ENCODE peak calls at places on chromosome 17, in nine cellular contexts. P is astrocyte of the cerebellum, W is fibroblast of the aortic adventitia, M is uterus, Y is SK-N-SH, O is WERI-Rb-1, V is mucosa of descending colon, B is stomach, X is thoracic aorta. D is an unnamed sample.

GRCh38 chr17:17208013-17208412 is 1.9 kb upstream of the PLD6 start:
- DNase-seq in O (no peak), Y (no peak), M (no peak), V (no peak), W (no peak), P (no peak), X (no peak), B (no peak), D (no peak)

GRCh38 chr17:67514998-67515397 is 137.9 kb downstream of the PITPNC1 start:
- DNase-seq in X (no peak), P (no peak), O (no peak), M (no peak), W (no peak), V (no peak), Y (no peak), B (no peak), D (no peak)

GRCh38 chr17:3603870-3604259 is 5.3 kb downstream of the TRPV1 start:
- DNase-seq in X (no peak), W (no peak), V (no peak), O (no peak), B (no peak), M (no peak), Y (no peak), P (no peak), D (no peak)

GRCh38 chr17:42310281-42311156 is 22.2 kb downstream of the STAT5A start:
- DNase-seq in M (peak), P (no peak), O (no peak), B (no peak), Y (no peak), X (no peak), W (no peak), V (no peak), D (no peak)

GRCh38 chr17:6953689-6954088 is 42.2 kb upstream of the ALOX12 start:
- DNase-seq in P (no peak), V (no peak), O (no peak), X (no peak), W (no peak), M (no peak), Y (no peak), B (no peak), D (no peak)

GRCh38 chr17:1150863-1151685 is 28.7 kb downstream of the ABR start:
- DNase-seq in W (peak), B (no peak), O (peak), V (no peak), Y (no peak), M (no peak), P (no peak), X (no peak), D (peak)

GRCh38 chr17:42055496-42055895 is 5.1 kb upstream of the C17orf113 start:
- DNase-seq in Y (no peak), W (no peak), X (no peak), P (no peak), O (peak), M (no peak), V (no peak), B (no peak), D (no peak)

GRCh38 chr17:14214271-14214670 is 22.4 kb downstream of the CDRT15 start:
- DNase-seq in Y (no peak), X (no peak), V (no peak), P (no peak), M (no peak), O (no peak), B (no peak), W (peak), D (no peak)

GRCh38 chr17:27153005-27153404 is 140.9 kb upstream of the WSB1 start:
- DNase-seq in P (no peak), Y (no peak), O (no peak), W (peak), B (no peak), X (no peak), M (no peak), V (no peak), D (no peak)

GRCh38 chr17:21687136-21687953 is 5.0 kb upstream of the KCNJ18 start:
- DNase-seq in B (no peak), O (no peak), Y (no peak), V (no peak), P (no peak), W (no peak), M (no peak), X (no peak), D (no peak)

GRCh38 chr17:47719411-47720152 is 13.5 kb upstream of the TBX21 start:
- DNase-seq in M (no peak), V (no peak), Y (no peak), W (peak), P (peak), O (no peak), B (no peak), X (no peak), D (peak)

GRCh38 chr17:68759343-68760140 is 158.4 kb upstream of the FAM20A start:
- DNase-seq in W (peak), V (peak), M (peak), P (peak), Y (peak), B (peak), X (peak), O (peak), D (peak)

GRCh38 chr17:73641779-73642580 is 2.3 kb downstream of the SDK2 start:
- DNase-seq in P (no peak), O (peak), W (no peak), Y (peak), M (no peak), V (no peak), B (peak), X (no peak), D (no peak)

GRCh38 chr17:73639322-73639721 is 4.9 kb downstream of the SDK2 start:
- DNase-seq in M (no peak), O (peak), W (no peak), B (peak), Y (peak), P (no peak), X (peak), V (no peak), D (no peak)

GRCh38 chr17:83065660-83066542 is 13.5 kb upstream of the METRNL start:
- DNase-seq in Y (no peak), W (no peak), M (peak), X (no peak), O (peak), P (no peak), B (peak), V (peak), D (no peak)

GRCh38 chr17:36671144-36671543 is 69.8 kb downstream of the MRM1 start:
- DNase-seq in V (no peak), X (no peak), B (no peak), Y (no peak), W (no peak), P (no peak), M (no peak), O (no peak), D (no peak)

GRCh38 chr17:67994827-67995567 is 1.3 kb downstream of the C17orf58 start:
- DNase-seq in O (no peak), P (no peak), Y (peak), X (no peak), B (peak), W (peak), M (peak), V (no peak), D (peak)

GRCh38 chr17:27233059-27233458 is 60.9 kb upstream of the WSB1 start:
- DNase-seq in W (no peak), V (no peak), M (no peak), X (no peak), B (no peak), Y (no peak), O (no peak), P (no peak), D (no peak)

GRCh38 chr17:30176845-30177244 is 58.7 kb downstream of the SLC6A4 start:
- DNase-seq in Y (no peak), V (peak), P (no peak), W (no peak), B (no peak), X (no peak), M (no peak), O (no peak), D (no peak)

GRCh38 chr17:12342609-12343248 is 322.1 kb downstream of the MAP2K4 start:
- DNase-seq in W (peak), V (peak), M (peak), X (no peak), B (peak), O (peak), Y (peak), P (no peak), D (peak)

GRCh38 chr17:42698736-42699414 is 16.5 kb downstream of the CNTNAP1 start:
- DNase-seq in P (no peak), M (peak), Y (peak), X (no peak), B (no peak), V (peak), O (peak), W (peak), D (peak)

GRCh38 chr17:70089513-70090148 is 14.6 kb downstream of the KCNJ16 start:
- DNase-seq in M (no peak), O (no peak), Y (peak), B (no peak), P (no peak), X (no peak), V (peak), W (no peak), D (no peak)

GRCh38 chr17:43579570-43580140 is 33.5 kb upstream of the ETV4 start:
- DNase-seq in O (no peak), B (no peak), W (peak), P (peak), V (no peak), X (no peak), M (no peak), Y (no peak), D (peak)

GRCh38 chr17:82435103-82435502 is 15.4 kb downstream of the CYBC1 start:
- DNase-seq in P (no peak), Y (no peak), M (no peak), W (no peak), B (no peak), X (no peak), V (no peak), O (no peak), D (peak)

GRCh38 chr17:31522987-31523495 is 131.6 kb downstream of the RAB11FIP4 start:
- DNase-seq in P (no peak), B (no peak), Y (no peak), M (no peak), O (no peak), W (no peak), V (no peak), X (no peak), D (no peak)

GRCh38 chr17:29557717-29558116 is 9.1 kb downstream of the ABHD15 start:
- DNase-seq in X (no peak), O (no peak), Y (no peak), B (no peak), M (no peak), P (no peak), W (no peak), V (no peak), D (no peak)

GRCh38 chr17:44777394-44778348 is 18.9 kb downstream of the ADAM11 start:
- DNase-seq in Y (peak), P (no peak), V (no peak), W (no peak), B (no peak), O (no peak), M (no peak), X (no peak), D (no peak)
- H3K4me3 ChIP-seq in Y (no peak), P (no peak), V (no peak), W (no peak), B (no peak), O (no peak), M (no peak), X (no peak), D (no peak)

GRCh38 chr17:49707246-49707607 is 537 bp downstream of the SLC35B1 start:
- DNase-seq in Y (no peak), V (no peak), O (no peak), M (no peak), W (peak), B (no peak), X (no peak), P (no peak), D (peak)
- TF ChIP-seq CTCF in Y (no peak), V (no peak), O (no peak), M (no peak), W (peak), B (no peak), X (no peak), P (no peak), D (peak)

GRCh38 chr17:50495918-50496317 is 12.3 kb upstream of the MYCBPAP start:
- DNase-seq in M (no peak), O (no peak), V (no peak), B (no peak), P (no peak), W (peak), X (no peak), Y (no peak), D (peak)
- H3K4me3 ChIP-seq in M (no peak), O (no peak), V (no peak), B (no peak), P (no peak), W (no peak), X (no peak), Y (no peak), D (no peak)

DNA sequence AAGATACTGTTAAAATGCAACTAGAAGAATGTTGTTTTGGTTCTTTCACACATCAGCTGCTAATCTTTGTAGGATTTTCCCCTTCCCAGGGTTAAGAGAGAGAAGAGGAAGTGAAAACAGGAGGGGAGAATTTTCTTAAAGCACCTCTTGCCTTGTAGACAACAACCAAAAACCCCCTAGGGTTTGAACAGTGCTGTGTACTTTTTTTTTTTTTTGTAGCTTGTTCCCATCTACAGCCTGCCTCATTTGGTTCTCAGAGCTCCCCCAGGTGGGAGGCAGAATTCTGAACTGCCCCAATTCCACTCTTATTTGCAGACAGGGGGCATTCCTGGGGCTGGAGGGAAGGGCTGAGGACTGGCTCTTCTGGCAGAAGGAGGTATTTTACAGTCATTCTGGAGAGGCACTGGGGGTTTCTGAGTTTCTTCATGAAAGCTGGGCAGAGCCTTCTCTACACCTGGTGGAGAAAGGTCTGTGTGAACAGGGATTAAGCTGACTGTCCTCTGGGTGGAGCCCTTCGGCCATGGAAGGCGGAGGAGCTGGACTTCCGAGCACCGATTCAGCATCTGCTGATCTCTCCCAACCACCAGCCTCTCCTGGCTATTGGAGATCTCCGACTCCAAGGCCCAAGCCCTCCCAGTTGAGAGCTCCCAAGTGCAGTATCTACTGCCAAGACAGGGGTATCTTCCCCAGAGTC is 32.2 kb downstream of the SMARCE1 start:
- DNase-seq in Y (peak), M (peak), X (no peak), O (peak), B (peak), W (peak), P (peak), V (peak), D (peak)
- TF ChIP-seq CTCF in Y (peak), M (peak), X (no peak), O (peak), B (peak), W (peak), P (peak), V (no peak), D (peak)

GRCh38 chr17:74860999-74861553 is 1.4 kb upstream of the GRIN2C start:
- DNase-seq in M (no peak), W (no peak), O (no peak), V (no peak), B (no peak), P (no peak), Y (peak), X (no peak), D (no peak)

GRCh38 chr17:74861554-74862107 is 1.9 kb upstream of the GRIN2C start:
- DNase-seq in Y (no peak), X (no peak), O (no peak), P (no peak), M (no peak), W (no peak), B (no peak), V (no peak), D (no peak)

GRCh38 chr17:74860229-74860998 is 729 bp upstream of the GRIN2C start:
- DNase-seq in Y (peak), W (no peak), V (no peak), P (no peak), B (no peak), M (no peak), X (no peak), O (no peak), D (no peak)

GRCh38 chr17:74858672-74859438 is 830 bp downstream of the GRIN2C start:
- DNase-seq in M (no peak), X (no peak), O (no peak), V (no peak), W (no peak), B (no peak), P (no peak), Y (no peak), D (no peak)

DNA sequence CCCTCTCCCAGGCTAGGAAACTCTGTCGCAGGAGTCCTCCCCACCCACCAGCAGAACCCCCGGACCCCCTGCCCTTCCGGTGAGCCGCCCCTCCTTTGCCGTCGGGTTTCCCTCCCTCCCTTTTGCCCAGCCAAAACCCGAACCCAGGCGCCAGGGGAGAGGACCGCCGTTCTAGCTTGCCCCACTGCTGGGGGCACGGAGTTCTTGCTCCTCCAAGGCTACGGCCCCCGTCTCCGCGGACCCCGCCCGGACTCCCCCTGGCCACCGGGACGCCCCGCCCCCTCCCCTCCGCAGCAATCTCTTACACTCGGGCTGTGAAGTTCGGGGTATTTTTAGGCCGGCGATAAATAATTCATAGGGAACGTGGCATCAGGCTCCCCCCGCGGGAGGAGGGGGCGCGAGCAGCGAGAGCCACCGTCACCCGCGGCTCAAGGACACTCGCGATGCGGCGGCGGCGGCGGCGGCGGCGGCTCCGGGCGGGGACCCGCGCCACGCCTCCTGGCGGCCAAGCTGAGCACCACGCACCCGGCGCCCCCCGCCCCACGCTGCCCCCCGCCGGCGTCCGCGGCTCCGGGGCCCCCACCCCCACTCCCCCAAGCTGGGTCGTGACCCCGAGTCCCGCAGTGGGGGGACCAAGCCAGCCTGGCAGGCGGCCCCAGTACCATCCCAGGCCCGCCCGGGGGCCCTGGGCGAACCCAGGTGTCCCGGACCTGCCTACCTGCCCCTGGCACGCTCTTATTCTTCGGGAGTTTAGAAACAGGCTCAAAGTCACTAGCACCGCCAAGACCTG is at the start of gene GRIN2C:
- DNase-seq in W (no peak), Y (peak), B (no peak), X (no peak), V (no peak), O (no peak), P (no peak), M (no peak), D (no peak)
- H3K4me3 ChIP-seq in W (no peak), Y (peak), B (peak), X (peak), V (no peak), O (peak), P (peak), M (no peak), D (no peak)

D was measured in choroid plexus epithelial cell.